ENCODE peak calls at places on chromosomes 13 and 19, in four cellular contexts. One of them, this sample, is unnamed.

GRCh38 chr19:49069026-49069425 is 3.5 kb downstream of the KCNA7 start:
- DNase-seq in ovary: no peak
- DNase-seq in progenitor cell of endocrine pancreas: no peak
- DNase-seq in fibroblast of mammary gland: no peak
- DNase-seq in this sample: no peak

GRCh38 chr13:33260168-33261098 is 25.1 kb downstream of the STARD13 start:
- DNase-seq in progenitor cell of endocrine pancreas: no peak
- DNase-seq in ovary: no peak
- DNase-seq in fibroblast of mammary gland: peak
- DNase-seq in this sample: no peak

GRCh38 chr13:25699056-25699455 is 327.3 kb downstream of the ATP8A2 start:
- DNase-seq in fibroblast of mammary gland: no peak
- DNase-seq in ovary: no peak
- DNase-seq in progenitor cell of endocrine pancreas: no peak
- DNase-seq in this sample: no peak

GRCh38 chr19:16627194-16627927 is 643 bp downstream of the MED26 start:
- DNase-seq in ovary: peak
- DNase-seq in progenitor cell of endocrine pancreas: no peak
- DNase-seq in fibroblast of mammary gland: no peak
- DNase-seq in this sample: peak

GRCh38 chr19:36421749-36422481 is 3.5 kb upstream of the ZFP82 start:
- DNase-seq in ovary: no peak
- DNase-seq in fibroblast of mammary gland: peak
- DNase-seq in progenitor cell of endocrine pancreas: no peak
- DNase-seq in this sample: no peak

GRCh38 chr13:42405665-42406390 is 133.9 kb downstream of the AKAP11 start:
- DNase-seq in ovary: no peak
- DNase-seq in fibroblast of mammary gland: peak
- DNase-seq in progenitor cell of endocrine pancreas: no peak
- DNase-seq in this sample: no peak

GRCh38 chr19:3034845-3035541 is 5.9 kb upstream of the TLE2 start:
- DNase-seq in fibroblast of mammary gland: peak
- DNase-seq in ovary: peak
- DNase-seq in progenitor cell of endocrine pancreas: no peak
- DNase-seq in this sample: no peak

GRCh38 chr19:45087531-45087930 is 5.4 kb upstream of the PPP1R37 start:
- DNase-seq in fibroblast of mammary gland: no peak
- DNase-seq in ovary: no peak
- DNase-seq in progenitor cell of endocrine pancreas: no peak
- DNase-seq in this sample: no peak

GRCh38 chr13:66353664-66354063 is 876.5 kb downstream of the PCDH9 start:
- DNase-seq in fibroblast of mammary gland: no peak
- DNase-seq in ovary: no peak
- DNase-seq in progenitor cell of endocrine pancreas: no peak
- DNase-seq in this sample: no peak

GRCh38 chr13:35475960-35476943 is at the start of gene MAB21L1:
- DNase-seq in ovary: no peak
- DNase-seq in progenitor cell of endocrine pancreas: no peak
- DNase-seq in fibroblast of mammary gland: peak
- DNase-seq in this sample: peak

GRCh38 chr13:42041017-42041683 is 7.3 kb upstream of the DGKH start:
- DNase-seq in progenitor cell of endocrine pancreas: peak
- DNase-seq in fibroblast of mammary gland: peak
- DNase-seq in ovary: peak
- DNase-seq in this sample: peak

GRCh38 chr19:1327125-1327524 is 41.5 kb downstream of the EFNA2 start:
- DNase-seq in progenitor cell of endocrine pancreas: no peak
- DNase-seq in ovary: no peak
- DNase-seq in fibroblast of mammary gland: no peak
- DNase-seq in this sample: no peak

GRCh38 chr13:109587689-109588088 is 198.7 kb downstream of the IRS2 start:
- DNase-seq in ovary: no peak
- DNase-seq in fibroblast of mammary gland: no peak
- DNase-seq in progenitor cell of endocrine pancreas: no peak
- DNase-seq in this sample: no peak

GRCh38 chr13:40116008-40116407 is 460.5 kb downstream of the COG6 start:
- DNase-seq in progenitor cell of endocrine pancreas: no peak
- DNase-seq in ovary: peak
- DNase-seq in fibroblast of mammary gland: peak
- DNase-seq in this sample: no peak

GRCh38 chr19:44748426-44749254 is at the start of gene BCL3:
- DNase-seq in progenitor cell of endocrine pancreas: no peak
- DNase-seq in fibroblast of mammary gland: peak
- DNase-seq in ovary: peak
- DNase-seq in this sample: peak

GRCh38 chr13:37833411-37833810 is 36.2 kb downstream of the TRPC4 start:
- DNase-seq in fibroblast of mammary gland: no peak
- DNase-seq in ovary: no peak
- DNase-seq in progenitor cell of endocrine pancreas: no peak
- DNase-seq in this sample: no peak

GRCh38 chr19:35828694-35829301 is 16.2 kb upstream of the PRODH2 start:
- DNase-seq in progenitor cell of endocrine pancreas: peak
- DNase-seq in fibroblast of mammary gland: peak
- DNase-seq in ovary: peak
- DNase-seq in this sample: no peak

GRCh38 chr13:79405831-79406596 is at the start of gene RBM26:
- DNase-seq in progenitor cell of endocrine pancreas: peak
- DNase-seq in ovary: peak
- DNase-seq in fibroblast of mammary gland: peak
- DNase-seq in this sample: peak
- TF ChIP-seq CTCF in progenitor cell of endocrine pancreas: no peak
- TF ChIP-seq CTCF in ovary: no peak
- TF ChIP-seq CTCF in fibroblast of mammary gland: peak
- TF ChIP-seq CTCF in this sample: peak

GRCh38 chr19:41263850-41264580 is at the start of gene HNRNPUL1:
- DNase-seq in progenitor cell of endocrine pancreas: peak
- DNase-seq in fibroblast of mammary gland: peak
- DNase-seq in ovary: peak
- DNase-seq in this sample: peak
- TF ChIP-seq CTCF in progenitor cell of endocrine pancreas: peak
- TF ChIP-seq CTCF in fibroblast of mammary gland: no peak
- TF ChIP-seq CTCF in ovary: no peak
- TF ChIP-seq CTCF in this sample: no peak

DNA sequence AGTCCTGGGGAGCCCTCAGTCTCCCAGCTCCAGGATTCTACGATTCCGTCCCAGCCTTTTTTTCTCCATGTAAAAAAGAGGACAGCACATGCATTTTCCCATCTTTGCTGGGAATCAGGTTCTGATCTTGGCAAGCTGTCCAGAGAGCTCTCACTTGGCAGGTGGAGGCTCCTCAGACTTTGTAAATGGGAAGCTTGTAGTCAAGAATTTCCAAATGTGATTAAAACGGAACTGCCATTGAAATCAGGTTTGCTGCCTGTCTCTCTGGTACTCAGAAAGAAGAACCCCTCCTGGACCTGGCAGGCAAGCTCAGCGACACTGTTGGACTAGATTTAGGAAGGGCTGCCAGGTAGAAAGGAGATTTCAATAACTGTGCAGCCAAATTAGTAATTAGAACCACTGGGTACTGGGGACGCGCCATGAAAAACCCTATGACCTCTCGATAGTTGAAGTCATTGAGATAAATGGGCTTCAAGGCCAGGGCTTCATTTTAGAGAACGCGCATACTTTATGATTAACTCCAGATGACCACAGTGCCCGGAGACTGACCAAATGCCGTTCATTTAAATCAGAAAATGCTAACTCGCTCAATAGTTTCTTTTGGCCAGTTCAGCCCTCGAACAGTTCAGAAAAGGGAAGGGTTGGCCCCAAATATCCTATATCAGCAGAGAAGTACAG is 517.2 kb downstream of the RFC3 start:
- DNase-seq in ovary: no peak
- DNase-seq in progenitor cell of endocrine pancreas: no peak
- DNase-seq in fibroblast of mammary gland: peak
- DNase-seq in this sample: no peak
- TF ChIP-seq CTCF in ovary: no peak
- TF ChIP-seq CTCF in progenitor cell of endocrine pancreas: no peak
- TF ChIP-seq CTCF in fibroblast of mammary gland: no peak
- TF ChIP-seq CTCF in this sample: no peak

GRCh38 chr19:15216363-15216762 is 15.6 kb upstream of the NOTCH3 start:
- DNase-seq in fibroblast of mammary gland: no peak
- DNase-seq in progenitor cell of endocrine pancreas: no peak
- DNase-seq in ovary: no peak
- DNase-seq in this sample: no peak
- TF ChIP-seq CTCF in fibroblast of mammary gland: no peak
- TF ChIP-seq CTCF in progenitor cell of endocrine pancreas: no peak
- TF ChIP-seq CTCF in ovary: no peak
- TF ChIP-seq CTCF in this sample: no peak

DNA sequence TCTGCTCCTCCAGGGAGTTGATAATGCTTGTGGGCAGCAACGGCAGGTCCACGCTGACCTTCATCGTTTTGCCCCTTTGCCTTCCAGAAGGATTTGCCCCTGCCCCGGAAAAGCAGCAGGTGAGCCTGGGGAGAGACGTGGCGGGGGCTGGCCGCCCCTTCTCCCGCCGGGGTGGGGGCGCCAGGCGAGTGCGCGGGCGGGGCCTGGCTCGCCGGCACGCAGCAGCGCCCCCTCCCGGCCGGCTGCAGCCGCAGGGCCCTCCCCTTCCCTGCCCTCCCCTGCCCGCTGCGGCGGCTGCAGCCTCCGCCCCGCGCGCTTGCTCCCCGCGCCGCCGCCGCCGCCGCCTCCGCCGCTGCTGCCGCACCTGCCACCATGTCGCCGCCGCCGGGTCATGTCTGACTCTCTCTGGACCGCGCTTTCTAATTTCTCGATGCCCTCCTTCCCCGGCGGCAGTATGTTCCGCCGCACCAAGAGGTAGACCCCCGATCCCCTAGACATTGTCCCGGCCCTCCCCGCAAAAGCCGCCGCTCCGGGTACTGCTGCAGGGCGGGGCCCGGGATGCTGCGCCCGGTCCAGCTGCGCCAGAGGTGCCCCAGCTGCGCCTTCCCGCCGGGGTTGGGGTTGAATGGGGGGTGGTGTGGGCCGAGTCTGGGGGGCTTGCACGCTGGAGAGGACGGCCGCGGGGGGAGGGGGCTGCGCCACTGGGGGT is at the start of gene MAST1:
- DNase-seq in progenitor cell of endocrine pancreas: peak
- DNase-seq in ovary: no peak
- DNase-seq in fibroblast of mammary gland: no peak
- DNase-seq in this sample: peak
- TF ChIP-seq CTCF in progenitor cell of endocrine pancreas: peak
- TF ChIP-seq CTCF in ovary: no peak
- TF ChIP-seq CTCF in fibroblast of mammary gland: no peak
- TF ChIP-seq CTCF in this sample: peak

DNA sequence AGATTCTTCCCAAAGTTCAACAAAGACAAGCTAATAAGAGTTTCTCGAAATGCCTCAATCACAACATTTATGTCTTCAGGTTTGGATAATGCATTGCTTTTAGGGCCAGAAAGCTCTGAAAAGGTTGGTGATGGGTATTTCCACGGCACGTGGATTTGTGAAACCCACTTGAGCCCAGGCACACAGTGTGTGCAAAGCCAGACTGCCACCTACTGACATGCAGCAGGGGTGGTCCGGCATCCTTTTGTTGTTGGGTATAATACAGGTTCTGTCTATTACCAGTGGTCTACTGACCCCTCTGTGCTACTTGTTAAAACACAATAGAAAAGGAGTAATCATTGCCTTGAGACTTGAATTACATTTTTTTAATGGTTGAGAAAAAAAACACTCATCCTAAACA is 225.6 kb downstream of the RAP2A start:
- DNase-seq in ovary: no peak
- DNase-seq in progenitor cell of endocrine pancreas: no peak
- DNase-seq in fibroblast of mammary gland: peak
- DNase-seq in this sample: peak
- TF ChIP-seq CTCF in ovary: no peak
- TF ChIP-seq CTCF in progenitor cell of endocrine pancreas: peak
- TF ChIP-seq CTCF in fibroblast of mammary gland: peak
- TF ChIP-seq CTCF in this sample: no peak

DNA sequence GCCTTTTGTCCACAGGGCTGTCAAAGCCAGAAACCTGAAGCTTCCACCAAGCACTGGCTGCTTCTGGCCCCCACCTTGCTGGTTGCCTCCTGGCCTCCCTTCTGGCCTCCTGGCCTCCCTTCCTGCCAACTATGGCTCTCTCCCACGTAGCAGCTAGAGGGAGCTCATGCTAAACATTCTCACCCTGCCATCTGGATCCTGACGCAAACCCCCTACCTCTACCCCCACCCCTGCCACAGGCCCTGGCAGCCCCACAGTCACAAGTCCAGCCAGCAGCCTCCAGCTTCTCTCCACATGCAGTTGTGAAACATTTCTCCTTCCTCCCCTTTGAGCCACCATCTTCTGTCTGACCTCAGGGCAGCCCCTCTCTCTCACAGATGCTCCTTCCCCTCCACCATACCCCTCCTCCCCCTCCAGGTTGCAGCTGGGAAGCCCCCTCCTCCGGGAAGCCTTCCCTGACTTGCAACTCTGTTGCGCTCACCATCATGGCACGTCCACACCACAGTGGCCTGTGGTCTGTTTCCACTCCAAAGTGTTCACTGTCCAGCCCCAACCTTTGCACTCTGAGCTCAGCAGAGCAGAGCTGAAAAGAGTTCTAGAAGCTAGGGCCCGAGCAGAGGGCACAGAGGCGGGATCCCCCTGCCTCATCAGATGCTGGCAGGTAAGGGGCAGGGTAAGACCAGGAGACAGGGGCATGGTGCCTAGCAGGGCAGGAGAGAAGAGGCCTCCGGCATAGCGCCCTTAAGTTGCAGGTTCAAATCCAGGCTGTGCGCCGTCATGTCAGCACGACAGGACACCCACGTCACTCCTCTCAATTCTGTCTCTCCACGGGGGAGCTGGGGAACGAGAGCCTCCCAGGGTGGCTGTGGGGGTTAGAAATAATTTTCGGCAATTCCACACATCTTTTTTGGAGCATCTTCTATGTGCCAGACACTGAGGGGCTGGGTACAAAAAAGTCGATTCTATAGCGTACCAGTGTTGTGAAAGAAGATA is 7.3 kb downstream of the ADGRL1 start:
- DNase-seq in progenitor cell of endocrine pancreas: no peak
- DNase-seq in fibroblast of mammary gland: no peak
- DNase-seq in ovary: no peak
- DNase-seq in this sample: peak
- TF ChIP-seq CTCF in progenitor cell of endocrine pancreas: no peak
- TF ChIP-seq CTCF in fibroblast of mammary gland: no peak
- TF ChIP-seq CTCF in ovary: no peak
- TF ChIP-seq CTCF in this sample: no peak

GRCh38 chr19:18145391-18145999 is 7.5 kb upstream of the PIK3R2 start:
- DNase-seq in progenitor cell of endocrine pancreas: no peak
- DNase-seq in fibroblast of mammary gland: no peak
- DNase-seq in ovary: no peak
- DNase-seq in this sample: no peak
- TF ChIP-seq CTCF in progenitor cell of endocrine pancreas: no peak
- TF ChIP-seq CTCF in fibroblast of mammary gland: no peak
- TF ChIP-seq CTCF in ovary: no peak
- TF ChIP-seq CTCF in this sample: no peak